ENCODE peak calls at places on chromosomes 11 and 22, in six cellular contexts. M is CD8-positive, alpha-beta T cell; L is CD4-positive, alpha-beta T cell; T is central memory CD8-positive, alpha-beta T cell; K is left cardiac atrium; O is esophagus mucosa. A is an unnamed sample.

GRCh38 chr11:297666-298405 is 1.5 kb downstream of the IFITM5 start:
- ATAC-seq in M (peak; percentile 36), L (peak; percentile 52), T (peak; percentile 57), K (peak; percentile 4), O (no peak), A (no peak)

GRCh38 chr11:23543651-23544216 is 683.5 kb upstream of the CCDC179 start:
- ATAC-seq in M (no peak), L (no peak), T (no peak), K (no peak), O (no peak), A (no peak)

GRCh38 chr11:77140231-77140959 is 12.3 kb downstream of the MYO7A start:
- ATAC-seq in M (no peak), L (no peak), T (no peak), K (peak; percentile 78), O (no peak), A (peak; percentile 29)

GRCh38 chr11:9047986-9048522 is 43.3 kb downstream of the SCUBE2 start:
- ATAC-seq in M (no peak), L (no peak), T (no peak), K (peak; percentile 54), O (no peak), A (peak; percentile 79)

GRCh38 chr11:92130432-92130831 is 94.2 kb upstream of the FAT3 start:
- ATAC-seq in M (no peak), L (no peak), T (no peak), K (no peak), O (no peak), A (peak; percentile 90)

GRCh38 chr11:122523841-122524531 is 131.5 kb upstream of the UBASH3B start:
- ATAC-seq in M (no peak), L (no peak), T (no peak), K (peak; percentile 58), O (peak; percentile 50), A (peak; percentile 92)

GRCh38 chr11:69912911-69913451 is 93.8 kb upstream of the FGF3 start:
- ATAC-seq in M (no peak), L (no peak), T (no peak), K (no peak), O (peak; percentile 56), A (peak; percentile 60)

GRCh38 chr11:47869548-47870393 is 21.6 kb upstream of the NUP160 start:
- ATAC-seq in M (no peak), L (no peak), T (no peak), K (peak; percentile 37), O (peak; percentile 69), A (no peak)

GRCh38 chr22:44042822-44043221 is 18.7 kb downstream of the PARVB start:
- ATAC-seq in M (no peak), L (no peak), T (no peak), K (no peak), O (no peak), A (no peak)

GRCh38 chr22:50074056-50074455 is 11.2 kb downstream of the MLC1 start:
- ATAC-seq in M (no peak), L (no peak), T (no peak), K (no peak), O (peak; percentile 28), A (no peak)

GRCh38 chr22:21582801-21583740 is 15.6 kb downstream of the UBE2L3 start:
- ATAC-seq in M (no peak), L (no peak), T (no peak), K (no peak), O (peak; percentile 83), A (no peak)

GRCh38 chr11:32173977-32174376 is 83.1 kb downstream of the RCN1 start:
- ATAC-seq in M (no peak), L (no peak), T (no peak), K (no peak), O (no peak), A (no peak)

GRCh38 chr11:46710821-46711269 is 8.2 kb upstream of the F2 start:
- ATAC-seq in M (no peak), L (no peak), T (no peak), K (peak; percentile 97), O (peak; percentile 14), A (peak; percentile 87)

GRCh38 chr11:114173836-114174235 is 114.3 kb downstream of the ZBTB16 start:
- ATAC-seq in M (no peak), L (no peak), T (no peak), K (no peak), O (no peak), A (no peak)

GRCh38 chr11:43788394-43788793 is 92.2 kb upstream of the ALKBH3 start:
- ATAC-seq in M (no peak), L (no peak), T (no peak), K (peak; percentile 43), O (no peak), A (no peak)

GRCh38 chr11:128239224-128239790 is 348.1 kb downstream of the ETS1 start:
- ATAC-seq in M (no peak), L (no peak), T (no peak), K (no peak), O (no peak), A (no peak)

GRCh38 chr11:84261707-84262106 is 975.5 kb upstream of the CCDC90B start:
- ATAC-seq in M (no peak), L (no peak), T (no peak), K (no peak), O (no peak), A (peak; percentile 71)